ENCODE peak calls at places on chromosome 21, in six cellular contexts. O, F, N, D, K and Q are unnamed samples.
A peak's percentile ranks its signal among the peaks of the same experiment; 100 is the strongest.

GRCh38 chr21:24759348-24760118 is 847.7 kb downstream of the MRPL39 start:
- DNase-seq in O (no peak), F (no peak), N (no peak), D (no peak), K (peak; percentile 40), Q (no peak)

GRCh38 chr21:34702341-34702807 is 33.6 kb downstream of the CLIC6 start:
- DNase-seq in O (peak; percentile 43), F (no peak), N (peak; percentile 99), D (no peak), K (no peak), Q (peak; percentile 69)

GRCh38 chr21:34511154-34511553 is 856 bp downstream of the KCNE1 start:
- DNase-seq in O (no peak), F (no peak), N (peak; percentile 66), D (no peak), K (no peak), Q (no peak)

GRCh38 chr21:43812139-43812821 is 22.9 kb downstream of the RRP1 start:
- DNase-seq in O (no peak), F (no peak), N (no peak), D (no peak), K (no peak), Q (no peak)

GRCh38 chr21:44755227-44755626 is 43.9 kb upstream of the TSPEAR start:
- DNase-seq in O (peak; percentile 50), F (no peak), N (no peak), D (no peak), K (peak; percentile 59), Q (no peak)

GRCh38 chr21:16842716-16843115 is 670.1 kb upstream of the CXADR start:
- DNase-seq in O (no peak), F (no peak), N (peak; percentile 32), D (no peak), K (no peak), Q (no peak)

GRCh38 chr21:34129039-34129891 is 55.9 kb downstream of the MRPS6 start:
- DNase-seq in O (peak; percentile 90), F (peak; percentile 32), N (peak; percentile 94), D (peak; percentile 88), K (peak; percentile 14), Q (peak; percentile 82)

GRCh38 chr21:45576838-45577737 is 34.8 kb upstream of the SLC19A1 start:
- DNase-seq in O (no peak), F (no peak), N (no peak), D (no peak), K (no peak), Q (no peak)

GRCh38 chr21:36706951-36707762 is 8.2 kb downstream of the SIM2 start:
- DNase-seq in O (no peak), F (no peak), N (peak; percentile 29), D (no peak), K (no peak), Q (no peak)

DNA sequence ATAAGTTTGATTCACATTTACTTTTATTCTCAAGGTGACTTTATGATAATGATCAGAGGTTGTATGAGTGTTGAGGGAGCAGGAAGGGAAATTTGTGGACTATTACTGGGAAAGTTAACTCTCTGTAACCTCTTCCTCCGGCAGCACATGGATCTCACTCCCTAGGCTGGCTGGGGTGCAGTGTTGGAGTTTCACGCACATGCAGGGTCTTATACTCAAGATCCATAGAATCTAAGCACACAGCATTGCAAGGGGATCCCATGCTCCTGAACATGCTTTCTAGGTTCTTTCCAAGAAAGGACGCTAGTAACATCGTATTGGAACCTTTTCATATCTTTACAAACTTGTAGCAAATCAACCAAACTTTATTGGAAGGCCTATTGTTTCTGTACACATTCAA is 757.6 kb upstream of the TPTE start:
- DNase-seq in O (no peak), F (no peak), N (no peak), D (no peak), K (no peak), Q (no peak)
- H3K4me3 ChIP-seq in O (no peak overlapping the region), F (no peak overlapping the region), N (no peak overlapping the region), D (no peak overlapping the region), K (no peak overlapping the region), Q (no peak overlapping the region)

DNA sequence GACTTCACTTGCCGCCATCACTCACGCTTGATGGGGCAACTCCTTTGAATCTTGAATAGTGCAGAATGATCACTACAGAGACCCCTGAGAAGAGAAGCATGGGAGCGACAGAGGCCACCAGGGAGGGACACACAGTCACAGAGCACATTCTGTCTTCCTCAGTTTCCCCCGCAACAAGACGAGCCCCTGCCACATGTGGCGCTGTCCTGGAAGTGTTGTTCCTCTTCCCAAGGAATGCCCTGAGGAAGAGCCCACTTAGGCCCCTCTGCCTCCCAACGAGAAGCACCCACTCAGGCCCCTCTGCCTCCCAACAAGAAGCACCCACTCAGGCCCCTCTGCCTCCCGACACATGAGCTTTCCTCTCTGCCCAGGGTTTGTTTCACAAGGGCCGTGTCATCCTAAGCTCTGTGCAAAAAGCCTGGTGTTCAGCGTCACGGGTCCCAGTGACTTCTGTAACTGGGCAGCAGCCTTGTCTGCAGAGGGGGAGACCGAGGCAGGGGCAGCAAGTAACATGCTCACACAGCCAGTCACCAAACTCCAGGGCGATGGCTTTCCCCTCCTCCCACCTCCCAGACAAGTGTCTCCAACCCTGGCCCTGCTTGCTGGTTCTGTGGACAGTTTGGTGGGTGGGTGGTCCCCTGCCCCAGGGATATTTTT is 19.8 kb downstream of the SLC37A1 start:
- DNase-seq in O (no peak), F (no peak), N (no peak), D (no peak), K (no peak), Q (no peak)
- H3K4me3 ChIP-seq in O (no peak overlapping the region), F (no peak overlapping the region), N (no peak overlapping the region), D (no peak overlapping the region), K (no peak overlapping the region), Q (no peak overlapping the region)

GRCh38 chr21:32533053-32533452 is 52.3 kb downstream of the TCP10L start:
- DNase-seq in O (no peak), F (no peak), N (no peak), D (no peak), K (no peak), Q (no peak)
- H3K4me3 ChIP-seq in O (no peak overlapping the region), F (no peak overlapping the region), N (no peak overlapping the region), D (no peak overlapping the region), K (no peak overlapping the region), Q (no peak overlapping the region)

GRCh38 chr21:22209304-22209700 is 1211.1 kb downstream of the NCAM2 start:
- DNase-seq in O (no peak), F (no peak), N (no peak), D (no peak), K (no peak), Q (no peak)
- H3K4me3 ChIP-seq in O (no peak overlapping the region), F (no peak overlapping the region), N (no peak overlapping the region), D (no peak overlapping the region), K (no peak overlapping the region), Q (no peak overlapping the region)

DNA sequence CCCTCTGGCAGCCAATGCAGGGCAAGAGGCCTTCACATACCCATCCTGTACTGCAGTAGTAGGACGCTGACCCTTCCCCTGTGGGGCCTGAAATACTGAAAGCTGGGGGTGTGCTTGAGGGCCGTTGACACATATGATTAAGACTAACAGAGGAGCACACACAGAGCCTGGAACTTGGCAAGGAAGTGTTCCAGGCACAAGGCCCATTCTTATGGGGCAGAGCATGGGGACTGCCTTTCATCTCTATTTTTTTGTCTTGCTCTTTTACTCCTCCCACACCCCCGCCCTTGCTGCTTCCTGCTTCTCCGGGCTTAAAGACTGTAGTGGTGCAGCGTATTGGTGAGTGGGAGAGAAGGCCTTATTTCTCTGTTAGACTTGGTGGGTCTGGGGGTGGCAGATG is 137.4 kb downstream of the BACH1 start:
- DNase-seq in O (no peak), F (peak; percentile 34), N (no peak), D (no peak), K (no peak), Q (peak; percentile 25)
- H3K4me3 ChIP-seq in O (no peak overlapping the region), F (peak overlapping the region; percentile 33), N (no peak overlapping the region), D (no peak overlapping the region), K (no peak overlapping the region), Q (no peak overlapping the region)